ENCODE peak calls at places on chromosomes 16 and 17, in nine cellular contexts. I, A, O, C, L, Y, P, H and S are unnamed samples.

GRCh38 chr16:49562228-49562627 is 188.6 kb downstream of the C16orf78 start:
- DNase-seq in H (no peak), C (no peak), A (no peak), Y (no peak), L (no peak), P (no peak), O (no peak), I (no peak), S (no peak)

GRCh38 chr16:53024045-53024444 is 28.7 kb downstream of the CHD9NB start:
- DNase-seq in Y (no peak), C (no peak), P (no peak), H (no peak), L (no peak), I (no peak), O (no peak), A (no peak), S (no peak)

GRCh38 chr17:45005700-45006099 is 37.6 kb upstream of the C1QL1 start:
- DNase-seq in C (no peak), A (no peak), H (no peak), Y (no peak), I (no peak), P (no peak), O (no peak), L (no peak), S (no peak)

GRCh38 chr16:84044108-84044488 is 1.5 kb upstream of the SLC38A8 start:
- DNase-seq in O (no peak), I (no peak), L (peak; percentile 2), C (no peak), H (peak; percentile 59), A (peak; percentile 69), P (no peak), Y (no peak), S (peak; percentile 71)

GRCh38 chr17:80872999-80873951 is 118.4 kb upstream of the CHMP6 start:
- DNase-seq in O (no peak), Y (no peak), L (no peak), A (no peak), P (no peak), I (peak; percentile 71), H (no peak), C (no peak), S (peak; percentile 26)

GRCh38 chr17:81135503-81136283 is 29.6 kb upstream of the PVALEF start:
- DNase-seq in L (no peak), Y (no peak), O (no peak), H (no peak), C (no peak), A (no peak), P (no peak), I (no peak), S (no peak)

GRCh38 chr17:17708816-17709215 is 27.6 kb downstream of the RAI1 start:
- DNase-seq in H (no peak), P (no peak), A (no peak), L (no peak), I (no peak), Y (no peak), C (no peak), O (no peak), S (no peak)

GRCh38 chr16:85457366-85457765 is 155.8 kb upstream of the GSE1 start:
- DNase-seq in H (peak; percentile 69), L (no peak), A (no peak), I (no peak), C (no peak), O (no peak), Y (no peak), P (peak; percentile 56), S (no peak)

GRCh38 chr17:77840156-77840555 is 118.3 kb upstream of the TNRC6C start:
- DNase-seq in L (no peak), P (no peak), A (no peak), C (no peak), I (no peak), O (no peak), H (no peak), Y (no peak), S (no peak)

GRCh38 chr16:55297910-55298175 is 26.2 kb upstream of the IRX6 start:
- DNase-seq in O (no peak), L (no peak), Y (no peak), P (peak; percentile 76), A (no peak), I (peak; percentile 48), H (peak; percentile 42), C (no peak), S (no peak)

GRCh38 chr17:53797497-53797896 is 25.2 kb upstream of the KIF2B start:
- DNase-seq in Y (no peak), H (no peak), L (no peak), A (no peak), O (no peak), C (no peak), P (no peak), I (no peak), S (no peak)